ENCODE peak calls at places on chromosomes 12 and 14, in seven cellular contexts. I is mucosa of gallbladder, L is HL-60, E is hippocampal formation, O is kidney glomerular epithelial cell, M is foreskin fibroblast, D is HEK293T. J is an unnamed sample.
A peak's percentile ranks its signal among the peaks of the same experiment; 100 is the strongest.

GRCh38 chr12:53004178-53004577 is 2.1 kb upstream of the EIF4B start:
- DNase-seq in I (no peak), L (no peak), E (no peak), O (peak; percentile 10), M (no peak), D (no peak), J (no peak)

GRCh38 chr12:68577949-68578348 is 32.8 kb upstream of the RAP1B start:
- DNase-seq in I (no peak), L (no peak), E (no peak), O (no peak), M (no peak), D (no peak), J (no peak)

GRCh38 chr12:53251477-53252348 is 16.4 kb upstream of the ESPL1 start:
- DNase-seq in I (peak; percentile 73), L (peak; percentile 72), E (peak; percentile 81), O (peak; percentile 54), M (peak; percentile 73), D (peak; percentile 91), J (peak; percentile 61)

GRCh38 chr14:58107947-58108552 is 44.0 kb downstream of the ARMH4 start:
- DNase-seq in I (peak; percentile 30), L (peak; percentile 17), E (peak; percentile 13), O (peak; percentile 61), M (peak; percentile 38), D (peak; percentile 44), J (peak; percentile 60)

GRCh38 chr14:51304956-51305355 is 64.9 kb downstream of the TMX1 start:
- DNase-seq in I (no peak), L (no peak), E (no peak), O (peak; percentile 95), M (peak; percentile 87), D (no peak), J (no peak)

GRCh38 chr14:53525608-53526007 is 372.5 kb upstream of the DDHD1 start:
- DNase-seq in I (no peak), L (no peak), E (no peak), O (no peak), M (peak; percentile 66), D (no peak), J (no peak)

GRCh38 chr14:100076133-100076532 is 10.9 kb downstream of the EVL start:
- DNase-seq in I (no peak), L (peak; percentile 90), E (no peak), O (no peak), M (peak; percentile 20), D (peak; percentile 37), J (no peak)

GRCh38 chr12:6377667-6377994 is 2.3 kb upstream of the SCNN1A start:
- DNase-seq in I (peak; percentile 73), L (no peak), E (no peak), O (peak; percentile 19), M (no peak), D (no peak), J (no peak)

GRCh38 chr12:48817957-48818830 is at the start of gene CACNB3:
- DNase-seq in I (peak; percentile 69), L (peak; percentile 52), E (peak; percentile 34), O (peak; percentile 30), M (no peak), D (peak; percentile 66), J (peak; percentile 80)

GRCh38 chr12:132132609-132133430 is 11.3 kb downstream of the DDX51 start:
- DNase-seq in I (no peak), L (no peak), E (no peak), O (no peak), M (no peak), D (no peak), J (no peak)

GRCh38 chr14:50230601-50231474 is 540 bp downstream of the SOS2 start:
- DNase-seq in I (peak; percentile 40), L (peak; percentile 69), E (peak; percentile 43), O (peak; percentile 53), M (peak; percentile 27), D (peak; percentile 41), J (no peak)

GRCh38 chr12:122834921-122835692 is at the start of gene HIP1R:
- DNase-seq in I (peak; percentile 48), L (no peak), E (peak; percentile 38), O (no peak), M (no peak), D (peak; percentile 76), J (no peak)

GRCh38 chr12:92502417-92503028 is 200.3 kb upstream of the PLEKHG7 start:
- DNase-seq in I (peak; percentile 22), L (peak; percentile 72), E (no peak), O (no peak), M (no peak), D (peak; percentile 7), J (no peak)

GRCh38 chr14:96368534-96368933 is 5.2 kb downstream of the GSKIP start:
- DNase-seq in I (no peak), L (no peak), E (no peak), O (no peak), M (no peak), D (no peak), J (no peak)

GRCh38 chr14:69373104-69373503 is 25.0 kb downstream of the ERH start:
- DNase-seq in I (no peak), L (no peak), E (no peak), O (no peak), M (no peak), D (no peak), J (no peak)

GRCh38 chr14:90641111-90642010 is 174.9 kb downstream of the TTC7B start:
- DNase-seq in I (no peak), L (no peak), E (no peak), O (no peak), M (no peak), D (no peak), J (no peak)

GRCh38 chr12:32049956-32050355 is 56.7 kb upstream of the BICD1 start:
- DNase-seq in I (no peak), L (no peak), E (no peak), O (no peak), M (no peak), D (no peak), J (no peak)

GRCh38 chr14:58637391-58638230 is at the start of gene DACT1:
- DNase-seq in I (peak; percentile 61), L (no peak), E (peak; percentile 51), O (peak; percentile 68), M (peak; percentile 57), D (peak; percentile 55), J (no peak)

GRCh38 chr14:46571970-46572369 is 79.6 kb downstream of the RPL10L start:
- DNase-seq in I (no peak), L (no peak), E (no peak), O (no peak), M (no peak), D (no peak), J (no peak)

GRCh38 chr12:76037130-76038105 is 5.8 kb upstream of the PHLDA1 start:
- DNase-seq in I (peak; percentile 34), L (peak; percentile 57), E (no peak), O (peak; percentile 82), M (peak; percentile 68), D (peak; percentile 52), J (peak; percentile 63)

GRCh38 chr12:113249546-113249945 is 28.3 kb downstream of the TPCN1 start:
- DNase-seq in I (no peak), L (no peak), E (no peak), O (no peak), M (no peak), D (no peak), J (no peak)

GRCh38 chr14:78614651-78615050 is 444.5 kb downstream of the NRXN3 start:
- DNase-seq in I (no peak), L (no peak), E (no peak), O (no peak), M (no peak), D (no peak), J (no peak)

GRCh38 chr12:123908884-123909807 is 63.5 kb downstream of the CCDC92 start:
- DNase-seq in I (no peak), L (no peak), E (no peak), O (no peak), M (no peak), D (no peak), J (no peak)

GRCh38 chr12:53937099-53937498 is 1.5 kb upstream of the HOXC13 start:
- DNase-seq in I (no peak), L (no peak), E (no peak), O (no peak), M (no peak), D (no peak), J (no peak)

GRCh38 chr12:89661706-89662330 is 46.8 kb downstream of the ATP2B1 start:
- DNase-seq in I (no peak), L (no peak), E (no peak), O (no peak), M (no peak), D (no peak), J (no peak)

GRCh38 chr12:29316772-29317171 is 64.2 kb downstream of the ERGIC2 start:
- DNase-seq in I (peak; percentile 19), L (no peak), E (no peak), O (no peak), M (peak; percentile 8), D (no peak), J (no peak)

GRCh38 chr14:97267509-97267908 is 470.3 kb downstream of the VRK1 start:
- DNase-seq in I (no peak), L (no peak), E (no peak), O (peak; percentile 27), M (no peak), D (no peak), J (no peak)

GRCh38 chr12:10027311-10028099 is 3.0 kb upstream of the CLEC9A start:
- DNase-seq in I (no peak), L (peak; percentile 94), E (no peak), O (no peak), M (peak; percentile 35), D (no peak), J (no peak)

GRCh38 chr14:24310666-24311604 is at the start of gene LTB4R:
- DNase-seq in I (peak; percentile 66), L (peak; percentile 60), E (peak; percentile 70), O (peak; percentile 5), M (peak; percentile 75), D (no peak), J (peak; percentile 87)

GRCh38 chr12:31218203-31219025 is 107.5 kb downstream of the SINHCAF start:
- DNase-seq in I (no peak), L (no peak), E (no peak), O (no peak), M (no peak), D (no peak), J (no peak)

J was measured in COR-L47.